ENCODE peak calls at places on chromosomes 3 and 15, in eight cellular contexts. J is naive thymus-derived CD4-positive, alpha-beta T cell; P is HCT116; Y is neural progenitor cell; A is IMR-90; L is heart right ventricle; N is colonic mucosa; F is upper lobe of right lung. W is an unnamed sample. For H3K27me3, the result is how much of the 10 kb centered on the place peaks cover.

GRCh38 chr3:125058529-125058928 is 2.7 kb upstream of the HEG1 start:
- DNase-seq in J (no peak), P (no peak), Y (no peak), A (no peak), L (no peak), N (no peak), F (no peak), W (no peak)

GRCh38 chr3:109442531-109442930 is 105.2 kb upstream of the DPPA4 start:
- DNase-seq in J (no peak), P (no peak), Y (no peak), A (no peak), L (no peak), N (no peak), F (no peak), W (no peak)

GRCh38 chr3:65550137-65550536 is 488.6 kb downstream of the MAGI1 start:
- DNase-seq in J (no peak), P (no peak), Y (no peak), A (no peak), L (no peak), N (no peak), F (no peak), W (no peak)

GRCh38 chr3:34034840-34035239 is 236.4 kb downstream of the PDCD6IP start:
- DNase-seq in J (no peak), P (no peak), Y (no peak), A (no peak), L (no peak), N (no peak), F (no peak), W (no peak)

GRCh38 chr3:52398670-52399081 is 46.2 kb downstream of the SEMA3G start:
- DNase-seq in J (no peak), P (no peak), Y (no peak), A (no peak), L (no peak), N (no peak), F (peak), W (no peak)

GRCh38 chr3:58557496-58557895 is 19.7 kb downstream of the FAM107A start:
- DNase-seq in J (no peak), P (no peak), Y (no peak), A (no peak), L (no peak), N (no peak), F (no peak), W (no peak)

GRCh38 chr3:36842275-36842674 is 77.9 kb upstream of the DCLK3 start:
- DNase-seq in J (no peak), P (no peak), Y (no peak), A (no peak), L (no peak), N (no peak), F (no peak), W (no peak)

GRCh38 chr15:81015595-81016252 is 15.0 kb downstream of the TLNRD1 start:
- DNase-seq in J (no peak), P (no peak), Y (peak), A (no peak), L (no peak), N (no peak), F (no peak), W (no peak)

GRCh38 chr15:66879968-66880367 is 177.9 kb downstream of the SMAD6 start:
- DNase-seq in J (no peak), P (no peak), Y (no peak), A (no peak), L (no peak), N (no peak), F (no peak), W (no peak)

GRCh38 chr15:63870403-63871209 is 36.9 kb upstream of the HERC1 start:
- DNase-seq in J (no peak), P (no peak), Y (peak), A (peak), L (peak), N (no peak), F (no peak), W (no peak)

GRCh38 chr15:79452244-79453051 is 20.3 kb downstream of the MINAR1 start:
- DNase-seq in J (no peak), P (no peak), Y (no peak), A (no peak), L (no peak), N (no peak), F (no peak), W (no peak)

GRCh38 chr3:81485444-81485865 is 276.0 kb downstream of the GBE1 start:
- DNase-seq in J (no peak), P (no peak), Y (no peak), A (peak), L (no peak), N (peak), F (no peak), W (peak)

GRCh38 chr3:157174265-157174615 is 14.3 kb upstream of the CCNL1 start:
- DNase-seq in J (no peak), P (no peak), Y (peak), A (no peak), L (peak), N (peak), F (peak), W (no peak)

GRCh38 chr3:36212291-36212690 is 168.0 kb upstream of the STAC start:
- DNase-seq in J (no peak), P (no peak), Y (no peak), A (no peak), L (no peak), N (no peak), F (no peak), W (no peak)

GRCh38 chr3:43105224-43105596 is 669 bp downstream of the POMGNT2 start:
- DNase-seq in J (no peak), P (no peak), Y (no peak), A (no peak), L (no peak), N (peak), F (peak), W (no peak)

GRCh38 chr3:18531662-18532061 is 106.5 kb upstream of the SATB1 start:
- DNase-seq in J (no peak), P (no peak), Y (no peak), A (no peak), L (no peak), N (no peak), F (no peak), W (no peak)

GRCh38 chr3:58004972-58005371 is 3.2 kb upstream of the FLNB start:
- DNase-seq in J (no peak), P (no peak), Y (no peak), A (peak), L (no peak), N (no peak), F (no peak), W (no peak)

GRCh38 chr15:33064878-33065277 is 129.6 kb downstream of the FMN1 start:
- DNase-seq in J (no peak), P (no peak), Y (no peak), A (peak), L (no peak), N (no peak), F (no peak), W (no peak)

GRCh38 chr3:51720292-51721061 is 13.6 kb downstream of the GRM2 start:
- DNase-seq in J (no peak), P (no peak), Y (no peak), A (no peak), L (no peak), N (no peak), F (no peak), W (no peak)

GRCh38 chr3:190217081-190217480 is 96.4 kb upstream of the P3H2 start:
- DNase-seq in J (no peak), P (no peak), Y (no peak), A (peak), L (no peak), N (no peak), F (no peak), W (no peak)

GRCh38 chr3:115062412-115062956 is 84.6 kb downstream of the ZBTB20 start:
- DNase-seq in J (no peak), P (no peak), Y (no peak), A (peak), L (no peak), N (no peak), F (no peak), W (no peak)

GRCh38 chr3:101643861-101644613 is 32.9 kb downstream of the ZBTB11 start:
- DNase-seq in J (peak), P (peak), Y (no peak), A (peak), L (no peak), N (no peak), F (no peak), W (no peak)

GRCh38 chr3:170584585-170585007 is 1.3 kb downstream of the SLC7A14 start:
- DNase-seq in J (peak), P (no peak), Y (peak), A (peak), L (peak), N (peak), F (peak), W (peak)

GRCh38 chr3:42148086-42148842 is 57.1 kb downstream of the TRAK1 start:
- DNase-seq in J (no peak), P (no peak), Y (no peak), A (no peak), L (no peak), N (no peak), F (no peak), W (no peak)

GRCh38 chr15:44720460-44721185 is 9.3 kb downstream of the B2M start:
- DNase-seq in J (peak), P (no peak), Y (no peak), A (no peak), L (no peak), N (no peak), F (no peak), W (no peak)

GRCh38 chr3:127679534-127680145 is 6.9 kb downstream of the ABTB1 start:
- DNase-seq in J (no peak), P (no peak), Y (peak), A (no peak), L (no peak), N (no peak), F (peak), W (peak)

GRCh38 chr3:127735767-127736693 is 63.3 kb downstream of the ABTB1 start:
- DNase-seq in J (no peak), P (no peak), Y (no peak), A (peak), L (no peak), N (peak), F (no peak), W (no peak)

GRCh38 chr15:93182806-93183205 is 93.8 kb upstream of the RGMA start:
- DNase-seq in J (no peak), P (no peak), Y (peak), A (no peak), L (no peak), N (no peak), F (no peak), W (no peak)
- H3K27me3 ChIP-seq in J (under half), P (under half), Y (under half), A (under half), L (under half), N (under half), F (under half), W (under half)

GRCh38 chr3:47469616-47470015 is 6.1 kb downstream of the SCAP start:
- DNase-seq in J (no peak), P (no peak), Y (no peak), A (no peak), L (no peak), N (peak), F (no peak), W (no peak)
- H3K4me3 ChIP-seq in J (no peak), P (no peak), Y (no peak), A (no peak), L (no peak), N (no peak), F (no peak), W (no peak)

DNA sequence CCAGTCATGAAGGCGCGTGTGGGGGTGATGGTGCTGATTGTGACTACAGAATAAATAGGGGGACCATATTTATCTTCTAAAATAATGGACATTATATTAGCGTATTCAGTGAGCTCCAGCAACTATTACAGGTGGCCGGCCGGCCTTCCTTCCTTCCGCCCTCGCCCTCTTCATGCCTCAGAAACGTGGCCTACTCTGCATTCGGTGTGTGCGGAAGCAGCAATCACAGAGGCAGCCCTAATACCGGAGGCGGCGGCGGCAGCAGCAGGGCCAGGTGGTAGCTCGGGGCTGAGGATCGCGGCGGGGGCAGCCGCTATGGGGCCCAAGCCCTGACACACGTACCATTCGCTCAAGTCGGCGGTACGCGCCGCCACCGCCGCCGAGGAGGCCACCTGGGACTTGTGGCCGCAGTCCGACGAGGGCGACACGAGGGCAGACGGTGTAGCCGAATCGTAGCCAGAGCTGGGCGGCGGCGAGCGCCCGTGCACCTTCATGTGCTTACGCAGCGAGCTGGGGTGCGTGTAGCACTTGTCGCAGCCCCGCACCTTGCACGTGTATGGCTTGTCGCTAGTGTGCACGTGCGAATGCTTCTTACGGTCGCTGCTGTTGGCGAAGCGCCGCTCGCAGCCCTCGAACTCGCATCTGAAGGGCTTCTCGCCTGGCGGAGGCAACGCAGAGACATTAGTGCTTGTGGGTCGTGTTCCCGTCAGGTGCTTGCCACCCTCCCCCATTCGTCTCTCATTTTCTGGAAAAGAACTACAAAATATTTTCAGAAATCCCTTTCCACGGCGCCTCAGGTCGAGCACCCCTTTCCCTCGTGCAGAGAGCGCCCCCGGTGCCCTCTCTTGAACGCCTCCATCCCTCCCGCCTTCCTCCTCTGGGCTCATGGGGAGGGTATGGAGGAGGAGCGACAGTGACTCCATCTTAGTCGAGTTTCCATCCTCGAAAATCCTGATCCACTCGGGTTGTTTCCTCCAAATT is 15.5 kb downstream of the ZIC4 start:
- DNase-seq in J (no peak), P (no peak), Y (peak), A (no peak), L (no peak), N (no peak), F (no peak), W (no peak)
- H3K27me3 ChIP-seq in J (under half), P (under half), Y (half or more), A (half or more), L (half or more), N (half or more), F (half or more), W (under half)

GRCh38 chr3:192566706-192567290 is 160.5 kb downstream of the FGF12 start:
- DNase-seq in J (peak), P (peak), Y (peak), A (peak), L (peak), N (peak), F (peak), W (peak)

GRCh38 chr3:192573240-192573639 is 154.1 kb downstream of the FGF12 start:
- DNase-seq in J (no peak), P (no peak), Y (no peak), A (no peak), L (no peak), N (no peak), F (no peak), W (no peak)

GRCh38 chr3:192570757-192571156 is 156.6 kb downstream of the FGF12 start:
- DNase-seq in J (no peak), P (no peak), Y (no peak), A (no peak), L (no peak), N (no peak), F (no peak), W (no peak)

GRCh38 chr3:192571197-192571791 is 156.0 kb downstream of the FGF12 start:
- DNase-seq in J (no peak), P (no peak), Y (no peak), A (peak), L (peak), N (peak), F (peak), W (peak)

GRCh38 chr3:192570315-192570714 is 157.0 kb downstream of the FGF12 start:
- DNase-seq in J (no peak), P (no peak), Y (no peak), A (no peak), L (no peak), N (no peak), F (no peak), W (no peak)
- H3K4me3 ChIP-seq in J (no peak), P (no peak), Y (no peak), A (no peak), L (no peak), N (no peak), F (no peak), W (no peak)

GRCh38 chr15:31156226-31156625 is 54.7 kb upstream of the TRPM1 start:
- DNase-seq in J (no peak), P (no peak), Y (no peak), A (no peak), L (no peak), N (no peak), F (no peak), W (no peak)

GRCh38 chr15:31155136-31155535 is 53.6 kb upstream of the TRPM1 start:
- DNase-seq in J (no peak), P (no peak), Y (no peak), A (no peak), L (no peak), N (no peak), F (no peak), W (no peak)

GRCh38 chr15:31157644-31158069 is 56.1 kb upstream of the TRPM1 start:
- DNase-seq in J (no peak), P (no peak), Y (no peak), A (no peak), L (no peak), N (no peak), F (no peak), W (no peak)

GRCh38 chr15:31158858-31159569 is 57.5 kb upstream of the TRPM1 start:
- DNase-seq in J (no peak), P (no peak), Y (no peak), A (no peak), L (peak), N (no peak), F (no peak), W (no peak)

GRCh38 chr15:31156808-31157207 is 55.3 kb upstream of the TRPM1 start:
- DNase-seq in J (no peak), P (no peak), Y (no peak), A (no peak), L (no peak), N (no peak), F (no peak), W (no peak)
- H3K27me3 ChIP-seq in J (under half), P (under half), Y (under half), A (under half), L (under half), N (under half), F (under half), W (under half)

GRCh38 chr15:98874359-98874758 is 133.2 kb downstream of the PGPEP1L start:
- DNase-seq in J (no peak), P (no peak), Y (no peak), A (no peak), L (no peak), N (no peak), F (no peak), W (no peak)
- H3K4me3 ChIP-seq in J (no peak), P (no peak), Y (peak), A (no peak), L (no peak), N (no peak), F (no peak), W (peak)

DNA sequence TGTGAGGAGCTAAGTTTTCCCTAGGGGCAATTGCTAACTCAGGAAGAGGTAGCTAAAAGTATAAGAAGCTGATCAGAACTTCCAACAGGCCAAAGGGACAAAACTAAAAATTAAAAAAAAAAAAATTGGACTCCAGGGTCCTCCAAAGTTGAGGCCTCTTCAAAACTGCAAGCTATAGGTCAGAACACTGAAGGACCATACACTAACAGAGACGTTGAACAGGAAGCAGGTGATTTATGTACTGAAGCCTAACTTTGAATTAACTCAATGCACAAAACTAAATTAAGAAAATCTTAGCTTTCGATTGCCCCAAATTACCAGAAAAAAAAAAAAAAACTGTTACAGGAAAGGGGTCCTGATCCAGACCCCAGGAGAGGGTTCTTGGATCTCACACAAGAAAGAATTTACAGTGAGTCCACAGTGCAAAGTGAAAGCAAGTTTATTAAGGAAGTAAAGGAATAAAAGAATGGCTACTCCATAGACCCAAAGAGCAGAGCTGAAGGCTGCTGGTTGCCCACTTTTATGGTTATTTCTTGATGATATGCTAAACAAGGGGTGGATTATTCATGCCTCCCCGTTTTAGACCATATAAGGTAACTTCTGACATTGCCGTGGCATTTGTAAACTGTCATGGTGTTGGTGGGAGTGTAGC is 442.8 kb upstream of the NECTIN3 start:
- DNase-seq in J (no peak), P (no peak), Y (no peak), A (no peak), L (no peak), N (no peak), F (no peak), W (no peak)
- H3K27me3 ChIP-seq in J (under half), P (under half), Y (under half), A (under half), L (under half), N (under half), F (under half), W (under half)

DNA sequence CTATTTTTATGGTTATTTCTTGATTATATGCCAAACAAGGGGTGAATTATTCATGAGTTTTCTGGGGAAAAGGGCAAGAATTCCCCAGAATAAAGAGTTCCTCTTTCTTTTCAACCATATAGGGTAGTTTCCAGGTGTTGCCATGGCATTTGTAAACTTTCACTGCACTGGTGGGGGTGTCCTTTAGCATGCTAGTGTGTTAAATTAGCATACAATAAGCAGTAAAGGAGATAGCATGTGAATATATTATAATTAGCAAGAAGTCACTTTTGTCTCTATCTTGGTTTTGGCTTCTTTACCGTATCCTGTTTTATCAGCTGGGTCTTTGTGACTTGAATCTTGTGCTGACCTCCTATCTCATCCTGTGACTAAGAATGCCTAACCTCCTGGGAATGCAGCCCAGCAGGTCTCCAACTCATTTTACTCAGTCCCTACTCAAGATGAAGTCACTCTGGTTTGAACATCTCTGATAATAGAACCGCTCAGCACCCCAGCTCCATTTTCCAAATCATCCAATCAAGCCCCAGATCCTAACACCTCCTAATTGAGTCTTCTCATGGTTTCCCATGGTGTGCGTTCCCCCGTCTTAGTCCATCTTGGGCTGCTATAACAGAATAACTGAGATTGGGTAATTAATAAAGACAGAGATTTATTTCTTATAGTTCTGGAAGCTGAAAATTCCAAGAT is 3.4 kb upstream of the SELENOT start:
- DNase-seq in J (no peak), P (peak), Y (no peak), A (peak), L (no peak), N (no peak), F (no peak), W (no peak)
- H3K4me3 ChIP-seq in J (no peak), P (no peak), Y (no peak), A (no peak), L (no peak), N (no peak), F (no peak), W (no peak)

GRCh38 chr3:181715601-181716340 is 4.0 kb downstream of the SOX2 start:
- DNase-seq in J (no peak), P (no peak), Y (peak), A (no peak), L (no peak), N (no peak), F (no peak), W (no peak)
- H3K27me3 ChIP-seq in J (under half), P (under half), Y (under half), A (under half), L (half or more), N (half or more), F (half or more), W (half or more)

W was measured in tibial artery.